ENCODE peak calls at places on chromosomes 2 and 18, in eight cellular contexts. P, D, V, M, X, N, J and F are unnamed samples.

GRCh38 chr2:150526827-150527226 is 39.4 kb upstream of the RND3 start:
- DNase-seq in P (no peak), D (peak), V (no peak), M (no peak), X (peak), N (peak), J (no peak), F (no peak)

GRCh38 chr2:38591152-38591551 is 11.6 kb downstream of the HNRNPLL start:
- DNase-seq in P (no peak), D (peak), V (no peak), M (no peak), X (no peak), N (no peak), J (no peak), F (no peak)

GRCh38 chr2:44930274-44930826 is 11.2 kb upstream of the SIX3 start:
- DNase-seq in P (no peak), D (no peak), V (no peak), M (no peak), X (no peak), N (no peak), J (no peak), F (no peak)

GRCh38 chr2:78532762-78533399 is 492.6 kb upstream of the REG3G start:
- DNase-seq in P (no peak), D (no peak), V (no peak), M (no peak), X (no peak), N (no peak), J (no peak), F (no peak)

GRCh38 chr2:168568476-168569227 is 112.6 kb downstream of the CERS6 start:
- DNase-seq in P (no peak), D (peak), V (no peak), M (no peak), X (peak), N (no peak), J (no peak), F (no peak)

GRCh38 chr18:69490813-69491212 is 90.1 kb downstream of the DOK6 start:
- DNase-seq in P (no peak), D (peak), V (no peak), M (no peak), X (peak), N (peak), J (no peak), F (no peak)

GRCh38 chr2:62147610-62148301 is 48.2 kb upstream of the B3GNT2 start:
- DNase-seq in P (no peak), D (peak), V (no peak), M (no peak), X (peak), N (peak), J (no peak), F (no peak)

GRCh38 chr18:8188196-8188595 is 421.0 kb upstream of the RAB12 start:
- DNase-seq in P (no peak), D (peak), V (no peak), M (no peak), X (peak), N (no peak), J (no peak), F (no peak)

DNA sequence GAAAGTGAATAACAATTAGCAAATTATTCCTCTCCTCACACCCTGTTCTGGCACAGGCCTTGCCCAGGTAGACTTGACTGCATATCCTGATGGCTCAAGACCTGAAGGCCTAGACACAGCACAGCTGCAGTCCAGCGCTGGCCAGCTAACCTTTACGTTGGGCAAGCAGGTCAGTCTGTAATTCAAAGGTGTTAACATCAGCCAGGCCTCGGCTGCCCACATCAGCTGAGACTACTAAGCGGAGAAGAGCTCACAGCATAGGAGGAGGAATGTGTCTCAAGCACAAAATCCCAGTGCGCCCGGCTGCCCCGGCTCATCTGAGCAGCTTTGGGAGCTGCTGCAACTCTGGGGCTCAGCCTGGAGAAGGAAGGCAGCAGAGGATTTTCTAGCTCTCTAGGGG is 33.5 kb upstream of the OTOF start:
- DNase-seq in P (no peak), D (no peak), V (no peak), M (no peak), X (no peak), N (no peak), J (no peak), F (no peak)
- H3K4me3 ChIP-seq in P (no peak), D (no peak), V (no peak), M (no peak), X (no peak), N (no peak), J (no peak), F (no peak)

GRCh38 chr18:47280121-47280520 is 28.7 kb upstream of the SKOR2 start:
- DNase-seq in P (no peak), D (no peak), V (no peak), M (no peak), X (no peak), N (no peak), J (no peak), F (no peak)

GRCh38 chr18:47285456-47285855 is 34.0 kb upstream of the SKOR2 start:
- DNase-seq in P (no peak), D (no peak), V (no peak), M (no peak), X (no peak), N (no peak), J (no peak), F (no peak)

GRCh38 chr18:47286776-47287410 is 35.4 kb upstream of the SKOR2 start:
- DNase-seq in P (no peak), D (no peak), V (no peak), M (no peak), X (no peak), N (no peak), J (no peak), F (no peak)

GRCh38 chr18:47284691-47285370 is 33.4 kb upstream of the SKOR2 start:
- DNase-seq in P (no peak), D (no peak), V (no peak), M (no peak), X (no peak), N (no peak), J (no peak), F (no peak)

DNA sequence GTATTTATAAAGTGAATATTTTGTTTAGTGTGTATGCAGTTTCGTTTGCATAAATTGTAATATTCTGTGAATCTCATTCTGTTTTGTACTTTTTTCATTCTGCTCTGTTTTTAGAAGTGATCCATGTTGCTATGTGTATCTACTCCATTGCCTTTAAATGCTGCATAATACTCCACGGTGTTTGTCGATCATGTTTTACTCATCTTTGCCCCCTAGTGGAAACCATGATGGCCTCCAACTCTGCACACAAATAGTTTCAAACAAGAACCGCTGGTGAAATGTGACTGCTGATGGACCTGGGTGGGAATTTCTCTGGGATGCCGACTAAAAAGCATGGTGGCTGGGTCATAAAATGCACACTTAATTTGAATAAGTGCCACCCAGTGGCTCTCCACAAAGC is 32.0 kb upstream of the SKOR2 start:
- DNase-seq in P (no peak), D (peak), V (no peak), M (no peak), X (peak), N (peak), J (no peak), F (no peak)
- TF ChIP-seq CTCF in P (peak), D (peak), V (no peak), M (no peak), X (peak), N (peak), J (peak), F (no peak)

DNA sequence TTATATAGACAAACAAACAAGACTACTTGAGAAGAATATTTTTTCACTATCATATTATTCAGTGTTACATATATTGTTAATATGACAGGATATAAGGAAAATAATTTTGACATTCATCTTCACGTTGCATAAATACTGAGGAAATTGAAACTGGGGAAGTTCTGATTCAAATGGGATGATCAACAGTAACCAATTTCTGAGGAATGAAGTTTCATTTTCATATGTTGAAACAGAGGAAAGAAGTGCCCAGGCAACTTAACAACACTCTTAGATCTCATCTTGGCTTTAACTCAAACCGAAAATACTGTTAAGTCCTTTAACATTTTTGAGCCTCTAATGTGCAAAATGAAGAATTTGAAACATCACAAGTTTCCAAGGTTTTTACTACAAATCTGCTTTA is 612.2 kb upstream of the VRK2 start:
- DNase-seq in P (no peak), D (no peak), V (no peak), M (no peak), X (no peak), N (no peak), J (no peak), F (no peak)
- H3K4me3 ChIP-seq in P (no peak), D (no peak), V (no peak), M (no peak), X (no peak), N (no peak), J (no peak), F (no peak)

GRCh38 chr2:529852-530251 is 147.4 kb downstream of the TMEM18 start:
- DNase-seq in P (no peak), D (no peak), V (no peak), M (no peak), X (no peak), N (no peak), J (no peak), F (no peak)

GRCh38 chr2:526918-527317 is 150.3 kb downstream of the TMEM18 start:
- DNase-seq in P (no peak), D (no peak), V (no peak), M (no peak), X (no peak), N (no peak), J (no peak), F (no peak)

GRCh38 chr2:527581-527980 is 149.6 kb downstream of the TMEM18 start:
- DNase-seq in P (no peak), D (no peak), V (no peak), M (no peak), X (no peak), N (no peak), J (no peak), F (no peak)

GRCh38 chr2:525611-526010 is 151.6 kb downstream of the TMEM18 start:
- DNase-seq in P (no peak), D (no peak), V (no peak), M (no peak), X (no peak), N (no peak), J (no peak), F (no peak)

GRCh38 chr2:529425-529824 is 147.8 kb downstream of the TMEM18 start:
- DNase-seq in P (no peak), D (peak), V (no peak), M (no peak), X (peak), N (no peak), J (no peak), F (no peak)
- TF ChIP-seq CTCF in P (no peak), D (no peak), V (no peak), M (no peak), X (peak), N (peak), J (no peak), F (no peak)

GRCh38 chr2:200254788-200255187 is 51.7 kb upstream of the SPATS2L start:
- DNase-seq in P (no peak), D (no peak), V (no peak), M (no peak), X (no peak), N (no peak), J (no peak), F (no peak)

GRCh38 chr2:200253631-200254030 is 52.9 kb upstream of the SPATS2L start:
- DNase-seq in P (peak), D (peak), V (no peak), M (no peak), X (peak), N (no peak), J (no peak), F (no peak)

GRCh38 chr2:200257570-200257969 is 48.9 kb upstream of the SPATS2L start:
- DNase-seq in P (peak), D (no peak), V (no peak), M (no peak), X (no peak), N (no peak), J (no peak), F (no peak)

GRCh38 chr2:200255549-200255948 is 50.9 kb upstream of the SPATS2L start:
- DNase-seq in P (no peak), D (no peak), V (no peak), M (no peak), X (no peak), N (no peak), J (no peak), F (no peak)

GRCh38 chr2:200252661-200253067 is 53.8 kb upstream of the SPATS2L start:
- DNase-seq in P (peak), D (peak), V (peak), M (no peak), X (peak), N (peak), J (no peak), F (no peak)
- H3K4me3 ChIP-seq in P (no peak), D (no peak), V (no peak), M (no peak), X (no peak), N (peak), J (no peak), F (no peak)

DNA sequence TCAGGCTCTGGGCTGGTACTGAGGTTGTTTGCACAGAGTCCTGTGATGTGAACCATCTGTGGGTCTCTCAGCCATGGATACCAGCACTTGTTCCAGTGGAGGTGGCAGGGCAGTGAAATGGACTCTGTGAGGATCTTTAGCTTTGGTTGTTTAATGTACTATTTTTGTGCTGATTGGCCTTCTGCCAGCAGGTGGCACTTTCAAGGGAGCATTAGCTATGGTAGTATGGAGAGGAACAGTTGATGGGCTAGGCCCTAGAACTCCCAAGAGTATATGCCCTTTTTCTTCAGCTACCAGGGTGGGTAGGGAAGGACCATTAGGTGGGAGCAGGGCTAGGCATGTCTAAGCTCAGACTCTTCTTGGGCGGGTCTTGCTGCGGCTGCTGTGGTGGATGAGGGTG is 257.0 kb upstream of the GYPC start:
- DNase-seq in P (no peak), D (no peak), V (no peak), M (no peak), X (no peak), N (no peak), J (no peak), F (no peak)
- TF ChIP-seq CTCF in P (no peak), D (no peak), V (no peak), M (no peak), X (no peak), N (no peak), J (no peak), F (no peak)

DNA sequence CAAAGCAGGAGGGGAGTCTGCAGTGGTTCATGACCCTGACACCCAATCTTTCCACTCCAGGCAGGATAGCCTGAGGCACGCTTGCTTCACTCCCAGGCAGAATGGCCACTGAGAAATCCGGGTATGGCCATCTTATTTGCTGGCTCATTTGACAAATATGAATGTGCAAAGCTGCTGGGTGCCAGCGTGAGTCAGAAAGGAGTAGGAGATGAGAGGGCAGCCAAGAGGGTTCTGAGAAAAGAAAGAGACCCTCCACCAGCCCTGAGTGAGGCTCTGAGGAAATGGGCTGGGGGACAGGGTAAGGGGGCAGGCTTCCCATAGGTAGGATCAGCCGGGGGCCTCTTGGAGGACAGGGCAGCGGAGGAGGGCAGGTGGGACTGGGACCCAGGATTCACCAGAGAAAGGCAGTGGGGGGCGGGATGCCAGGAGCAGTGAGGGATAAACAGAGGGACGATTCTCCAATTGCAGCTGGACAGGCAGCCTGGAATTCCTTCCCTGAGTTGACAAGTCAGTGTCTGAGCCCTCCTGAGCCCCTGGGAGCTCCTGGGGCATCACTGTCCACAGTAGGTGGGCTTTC is 15.2 kb downstream of the RAMP1 start:
- DNase-seq in P (no peak), D (peak), V (no peak), M (no peak), X (peak), N (peak), J (no peak), F (peak)
- H3K4me3 ChIP-seq in P (no peak), D (no peak), V (no peak), M (no peak), X (no peak), N (no peak), J (no peak), F (no peak)

GRCh38 chr18:33020877-33021276 is 248.1 kb upstream of the KLHL14 start:
- DNase-seq in P (no peak), D (no peak), V (no peak), M (no peak), X (no peak), N (no peak), J (no peak), F (no peak)

GRCh38 chr18:33022370-33022769 is 249.5 kb upstream of the KLHL14 start:
- DNase-seq in P (no peak), D (no peak), V (no peak), M (no peak), X (no peak), N (no peak), J (no peak), F (no peak)
- TF ChIP-seq CTCF in P (no peak), D (no peak), V (no peak), M (no peak), X (no peak), N (no peak), J (no peak), F (no peak)

DNA sequence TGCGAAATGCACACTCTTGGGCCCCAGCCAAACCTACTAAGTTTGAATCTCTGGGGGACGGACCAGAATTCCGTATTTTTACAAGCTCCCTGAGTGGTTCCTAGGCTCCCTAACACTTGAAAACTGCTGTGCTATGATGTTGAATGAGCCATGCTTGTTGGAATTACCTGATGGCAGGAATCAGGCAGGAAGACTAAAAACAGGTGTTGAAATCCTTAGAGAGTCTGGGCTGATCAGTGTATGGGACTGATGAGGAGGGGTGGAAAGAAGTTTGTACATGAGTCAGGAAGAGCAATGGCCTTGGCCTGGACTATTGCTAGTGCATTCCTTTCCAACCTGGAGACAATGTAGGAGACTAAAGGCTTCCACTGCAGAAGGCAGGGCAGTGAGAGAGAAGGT is 24.9 kb upstream of the TMBIM1 start:
- DNase-seq in P (no peak), D (no peak), V (no peak), M (no peak), X (no peak), N (no peak), J (no peak), F (no peak)
- H3K4me3 ChIP-seq in P (no peak), D (no peak), V (no peak), M (no peak), X (no peak), N (no peak), J (no peak), F (no peak)